ENCODE peak calls at places on chromosomes 6 and 20, in eight cellular contexts. M, B, I, F, C, R, H and D are unnamed samples.

GRCh38 chr6:80196914-80197313 is 90.4 kb downstream of the BCKDHB start:
- DNase-seq in M (no peak), B (peak; percentile 12), I (no peak), F (no peak), C (no peak), R (no peak), H (no peak), D (no peak)

GRCh38 chr6:11496152-11497060 is 41.1 kb upstream of the TMEM170B start:
- DNase-seq in M (peak; percentile 84), B (peak; percentile 79), I (no peak), F (peak; percentile 82), C (peak; percentile 15), R (peak; percentile 77), H (no peak), D (peak; percentile 55)

GRCh38 chr6:39912446-39912845 is 21.8 kb downstream of the MOCS1 start:
- DNase-seq in M (no peak), B (no peak), I (no peak), F (no peak), C (no peak), R (no peak), H (no peak), D (no peak)

GRCh38 chr6:48280035-48280434 is 169.0 kb upstream of the PTCHD4 start:
- DNase-seq in M (no peak), B (no peak), I (no peak), F (no peak), C (no peak), R (no peak), H (no peak), D (no peak)

GRCh38 chr6:32186496-32186840 is 2.4 kb upstream of the AGER start:
- DNase-seq in M (no peak), B (no peak), I (no peak), F (no peak), C (no peak), R (no peak), H (no peak), D (no peak)

GRCh38 chr20:50389808-50390684 is 120.1 kb upstream of the PTPN1 start:
- DNase-seq in M (no peak), B (no peak), I (no peak), F (no peak), C (no peak), R (no peak), H (no peak), D (no peak)

GRCh38 chr6:7261030-7261841 is 51.8 kb downstream of the SSR1 start:
- DNase-seq in M (peak; percentile 91), B (peak; percentile 94), I (peak; percentile 92), F (no peak), C (peak; percentile 42), R (peak; percentile 92), H (peak; percentile 36), D (peak; percentile 84)

GRCh38 chr20:54980321-54980960 is 505.0 kb downstream of the DOK5 start:
- DNase-seq in M (no peak), B (peak; percentile 28), I (no peak), F (no peak), C (no peak), R (no peak), H (no peak), D (no peak)

GRCh38 chr6:33620158-33620583 is 951 bp upstream of the ITPR3 start:
- DNase-seq in M (peak; percentile 69), B (no peak), I (peak; percentile 80), F (peak; percentile 38), C (no peak), R (peak; percentile 58), H (no peak), D (peak; percentile 74)

GRCh38 chr20:54995021-54995420 is 519.6 kb downstream of the DOK5 start:
- DNase-seq in M (no peak), B (no peak), I (no peak), F (no peak), C (no peak), R (no peak), H (no peak), D (no peak)

GRCh38 chr20:16069416-16070010 is 503.7 kb downstream of the KIF16B start:
- DNase-seq in M (no peak), B (no peak), I (no peak), F (no peak), C (no peak), R (no peak), H (no peak), D (no peak)

GRCh38 chr6:141359953-141360352 is 772.8 kb upstream of the GJE1 start:
- DNase-seq in M (no peak), B (no peak), I (no peak), F (no peak), C (no peak), R (no peak), H (no peak), D (no peak)

GRCh38 chr20:34029415-34029814 is 35.7 kb downstream of the RALY start:
- DNase-seq in M (no peak), B (no peak), I (no peak), F (no peak), C (no peak), R (no peak), H (no peak), D (no peak)

GRCh38 chr20:34022843-34023234 is 29.1 kb downstream of the RALY start:
- DNase-seq in M (no peak), B (no peak), I (no peak), F (no peak), C (no peak), R (no peak), H (no peak), D (no peak)

GRCh38 chr20:34024733-34025351 is 31.1 kb downstream of the RALY start:
- DNase-seq in M (peak; percentile 50), B (peak; percentile 44), I (no peak), F (no peak), C (no peak), R (no peak), H (no peak), D (no peak)

GRCh38 chr20:34022154-34022842 is 28.6 kb downstream of the RALY start:
- DNase-seq in M (no peak), B (peak; percentile 34), I (no peak), F (peak; percentile 28), C (no peak), R (no peak), H (no peak), D (no peak)

GRCh38 chr20:34023937-34024732 is 30.4 kb downstream of the RALY start:
- DNase-seq in M (no peak), B (no peak), I (no peak), F (no peak), C (no peak), R (no peak), H (no peak), D (no peak)
- H3K4me1 ChIP-seq in M (peaks cover 20% of the 10 kb centered on the region), B (peaks cover 18% of the 10 kb centered on the region), I (peaks cover 62% of the 10 kb centered on the region), F (peaks cover 72% of the 10 kb centered on the region), C (peaks cover 54% of the 10 kb centered on the region), R (no peaks in the 10 kb centered on the region), H (peaks cover 50% of the 10 kb centered on the region), D (peaks cover 79% of the 10 kb centered on the region)

DNA sequence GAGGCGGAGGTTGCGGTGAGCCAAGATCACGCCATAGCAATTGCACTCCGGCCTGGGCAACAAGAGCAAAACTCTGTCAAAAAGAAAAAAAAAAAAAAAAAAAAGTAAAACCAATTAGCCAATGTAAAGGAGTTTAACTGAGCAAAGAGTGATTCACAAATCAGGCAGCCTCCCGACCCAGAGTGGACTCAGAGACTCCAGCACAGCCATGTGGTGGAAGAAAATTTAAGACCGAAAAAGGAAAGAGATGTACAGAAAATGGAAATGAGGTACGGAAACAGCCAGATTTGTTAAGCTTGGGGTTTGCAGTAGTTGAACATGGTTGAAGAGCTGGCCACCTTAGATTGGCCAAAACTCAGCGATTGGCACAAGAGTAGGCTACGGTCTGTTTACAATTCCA is 51.4 kb downstream of the ERMARD start:
- DNase-seq in M (peak; percentile 2), B (no peak), I (no peak), F (no peak), C (no peak), R (no peak), H (no peak), D (no peak)
- H3K4me1 ChIP-seq in M (peaks cover 20% of the 10 kb centered on the region), B (no peaks in the 10 kb centered on the region), I (peaks cover 18% of the 10 kb centered on the region), F (peaks cover 42% of the 10 kb centered on the region), C (peaks cover 3% of the 10 kb centered on the region), R (no peaks in the 10 kb centered on the region), H (peaks cover 13% of the 10 kb centered on the region), D (peaks cover 15% of the 10 kb centered on the region)

DNA sequence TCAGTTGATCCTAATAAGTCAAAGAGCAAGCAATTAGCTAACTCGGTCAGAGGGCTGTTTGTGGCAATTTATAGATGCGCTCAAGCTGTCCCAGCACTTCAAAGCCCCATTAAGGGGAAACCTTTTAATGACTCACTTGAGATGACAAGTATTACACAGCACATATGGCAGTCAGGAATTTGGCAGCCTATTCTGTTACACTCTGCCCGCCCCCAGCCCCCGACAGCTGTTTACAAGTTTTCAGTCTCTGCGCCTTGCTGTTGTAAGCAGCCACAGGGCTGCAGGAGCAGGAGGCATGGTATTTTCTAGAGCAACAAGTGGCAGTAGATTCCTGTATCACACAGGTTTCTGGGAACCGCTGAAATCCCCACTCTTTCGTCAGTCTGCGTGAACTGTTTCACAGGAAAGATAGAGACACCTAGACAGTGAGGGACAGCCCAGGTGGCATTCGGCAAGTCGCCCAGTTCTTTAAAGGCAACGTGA is 263.0 kb downstream of the FOXC1 start:
- DNase-seq in M (no peak), B (peak; percentile 91), I (no peak), F (no peak), C (no peak), R (no peak), H (no peak), D (no peak)
- H3K4me1 ChIP-seq in M (no peaks in the 10 kb centered on the region), B (peaks cover 48% of the 10 kb centered on the region), I (peaks cover 6% of the 10 kb centered on the region), F (no peaks in the 10 kb centered on the region), C (no peaks in the 10 kb centered on the region), R (no peaks in the 10 kb centered on the region), H (no peaks in the 10 kb centered on the region), D (no peaks in the 10 kb centered on the region)

GRCh38 chr20:45343445-45343866 is 4.8 kb downstream of the SDC4 start:
- DNase-seq in M (peak; percentile 78), B (no peak), I (peak; percentile 70), F (no peak), C (no peak), R (peak; percentile 34), H (no peak), D (peak; percentile 78)
- H3K4me1 ChIP-seq in M (peaks cover 36% of the 10 kb centered on the region), B (peaks cover 77% of the 10 kb centered on the region), I (peaks cover 91% of the 10 kb centered on the region), F (peaks cover 25% of the 10 kb centered on the region), C (peaks cover 84% of the 10 kb centered on the region), R (peaks cover 85% of the 10 kb centered on the region), H (peaks cover 79% of the 10 kb centered on the region), D (peaks cover 77% of the 10 kb centered on the region)

DNA sequence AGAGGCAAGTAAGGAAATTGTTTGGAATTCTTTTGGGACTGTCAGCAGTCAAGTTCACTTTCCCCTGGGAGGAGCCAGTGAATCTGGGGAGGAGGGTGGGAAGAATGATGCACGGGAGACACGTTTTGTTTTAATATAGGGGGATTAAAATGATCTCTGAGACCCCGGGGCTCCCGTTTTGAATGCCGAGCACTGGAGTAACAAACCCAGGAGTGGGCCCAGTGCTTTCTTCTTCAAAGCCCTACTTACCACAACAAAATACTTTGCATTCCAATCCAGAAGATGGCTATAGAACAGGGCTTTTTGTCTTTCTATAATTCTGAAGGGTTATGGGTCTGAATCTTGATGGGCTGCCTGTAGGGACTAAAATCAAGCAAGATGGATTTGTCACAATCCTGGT is 44.8 kb downstream of the SOBP start:
- DNase-seq in M (no peak), B (no peak), I (no peak), F (no peak), C (no peak), R (no peak), H (no peak), D (no peak)
- H3K4me1 ChIP-seq in M (no peaks in the 10 kb centered on the region), B (peaks cover 55% of the 10 kb centered on the region), I (peaks cover 10% of the 10 kb centered on the region), F (no peaks in the 10 kb centered on the region), C (no peaks in the 10 kb centered on the region), R (no peaks in the 10 kb centered on the region), H (no peaks in the 10 kb centered on the region), D (peaks cover 16% of the 10 kb centered on the region)

GRCh38 chr6:35264550-35265274 is 5.2 kb downstream of the ZNF76 start:
- DNase-seq in M (no peak), B (peak; percentile 28), I (no peak), F (no peak), C (no peak), R (no peak), H (no peak), D (no peak)
- H3K4me1 ChIP-seq in M (no peaks in the 10 kb centered on the region), B (peaks cover 74% of the 10 kb centered on the region), I (peaks cover 26% of the 10 kb centered on the region), F (peaks cover 46% of the 10 kb centered on the region), C (peaks cover 9% of the 10 kb centered on the region), R (peaks cover 8% of the 10 kb centered on the region), H (peaks cover 10% of the 10 kb centered on the region), D (peaks cover 13% of the 10 kb centered on the region)